ENCODE peak calls at places on chromosomes 11 and 22, in five cellular contexts. G is stimulated activated CD4-positive, alpha-beta T cell treated with anti-CD3 and anti-CD28 coated beads, Interleukin-1b, Interleukin-23, amount 100 ng/mL, for 1 hour; S is AG09319; U is pancreas; E is astrocyte of the cerebellum. L is an unnamed sample.

GRCh38 chr11:121071456-121072236 is 29.4 kb upstream of the TECTA start:
- DNase-seq in G (no peak), S (no peak), U (no peak), E (no peak), L (no peak)

GRCh38 chr22:44837481-44837880 is 85.1 kb downstream of the ARHGAP8 start:
- DNase-seq in G (no peak), S (no peak), U (no peak), E (no peak), L (no peak)

GRCh38 chr11:62238151-62238550 is 3.9 kb upstream of the SCGB1D2 start:
- DNase-seq in G (no peak), S (no peak), U (no peak), E (no peak), L (no peak)

GRCh38 chr11:114478768-114479167 is 39.5 kb downstream of the REXO2 start:
- DNase-seq in G (no peak), S (no peak), U (no peak), E (no peak), L (no peak)

GRCh38 chr11:7635137-7635536 is 38.2 kb downstream of the CYB5R2 start:
- DNase-seq in G (no peak), S (no peak), U (no peak), E (no peak), L (no peak)

GRCh38 chr11:88779551-88779950 is 286.2 kb downstream of the GRM5 start:
- DNase-seq in G (no peak), S (no peak), U (no peak), E (peak; percentile 29), L (no peak)

GRCh38 chr22:20829735-20830134 is 28.9 kb downstream of the PI4KA start:
- DNase-seq in G (no peak), S (no peak), U (no peak), E (no peak), L (no peak)

GRCh38 chr11:111980062-111980461 is 42.9 kb downstream of the DIXDC1 start:
- DNase-seq in G (no peak), S (no peak), U (no peak), E (no peak), L (no peak)